ENCODE peak calls at places on chromosomes 16 and 17, in seven cellular contexts. One of them, this sample, is unnamed. For H3K9me3, the result is how much of the 10 kb centered on the place peaks cover.

GRCh38 chr16:90037202-90037765 is 18.0 kb upstream of the DBNDD1 start:
- DNase-seq in mammary epithelial cell: no peak
- DNase-seq in H9: no peak
- DNase-seq in IMR-90: no peak
- DNase-seq in kidney: no peak
- DNase-seq in HCT116: no peak
- DNase-seq in colonic mucosa: no peak
- DNase-seq in this sample: no peak

GRCh38 chr17:50684612-50685333 is 22.9 kb downstream of the ANKRD40 start:
- DNase-seq in H9: no peak
- DNase-seq in colonic mucosa: peak
- DNase-seq in kidney: peak
- DNase-seq in IMR-90: no peak
- DNase-seq in HCT116: no peak
- DNase-seq in mammary epithelial cell: no peak
- DNase-seq in this sample: peak

GRCh38 chr16:53089434-53090270 is 34.9 kb downstream of the CHD9 start:
- DNase-seq in colonic mucosa: no peak
- DNase-seq in mammary epithelial cell: no peak
- DNase-seq in H9: no peak
- DNase-seq in HCT116: no peak
- DNase-seq in kidney: no peak
- DNase-seq in IMR-90: no peak
- DNase-seq in this sample: peak

GRCh38 chr17:18919963-18920362 is 32.0 kb upstream of the SLC5A10 start:
- DNase-seq in kidney: peak
- DNase-seq in HCT116: no peak
- DNase-seq in H9: no peak
- DNase-seq in mammary epithelial cell: no peak
- DNase-seq in colonic mucosa: peak
- DNase-seq in IMR-90: no peak
- DNase-seq in this sample: no peak

GRCh38 chr17:9350083-9350482 is 225.5 kb downstream of the STX8 start:
- DNase-seq in H9: no peak
- DNase-seq in HCT116: peak
- DNase-seq in mammary epithelial cell: peak
- DNase-seq in IMR-90: peak
- DNase-seq in kidney: no peak
- DNase-seq in colonic mucosa: no peak
- DNase-seq in this sample: no peak

GRCh38 chr16:84699712-84700517 is at the start of gene USP10:
- DNase-seq in HCT116: peak
- DNase-seq in H9: peak
- DNase-seq in IMR-90: peak
- DNase-seq in kidney: peak
- DNase-seq in mammary epithelial cell: peak
- DNase-seq in colonic mucosa: peak
- DNase-seq in this sample: peak

GRCh38 chr16:48441106-48441505 is 55.9 kb upstream of the SIAH1 start:
- DNase-seq in mammary epithelial cell: no peak
- DNase-seq in kidney: no peak
- DNase-seq in H9: no peak
- DNase-seq in HCT116: no peak
- DNase-seq in IMR-90: no peak
- DNase-seq in colonic mucosa: no peak
- DNase-seq in this sample: no peak

GRCh38 chr16:67662653-67663010 is 1.9 kb downstream of the PARD6A start:
- DNase-seq in kidney: no peak
- DNase-seq in IMR-90: no peak
- DNase-seq in H9: no peak
- DNase-seq in colonic mucosa: no peak
- DNase-seq in HCT116: no peak
- DNase-seq in mammary epithelial cell: no peak
- DNase-seq in this sample: no peak

GRCh38 chr17:40686192-40686591 is 17.4 kb downstream of the KRT24 start:
- DNase-seq in mammary epithelial cell: no peak
- DNase-seq in kidney: no peak
- DNase-seq in IMR-90: no peak
- DNase-seq in HCT116: no peak
- DNase-seq in H9: no peak
- DNase-seq in colonic mucosa: no peak
- DNase-seq in this sample: no peak

GRCh38 chr16:69330286-69331109 is at the start of gene PDF:
- DNase-seq in HCT116: peak
- DNase-seq in kidney: peak
- DNase-seq in IMR-90: peak
- DNase-seq in H9: peak
- DNase-seq in colonic mucosa: peak
- DNase-seq in mammary epithelial cell: peak
- DNase-seq in this sample: peak

GRCh38 chr16:4376126-4376819 is 4.6 kb downstream of the VASN start:
- DNase-seq in colonic mucosa: peak
- DNase-seq in mammary epithelial cell: no peak
- DNase-seq in H9: no peak
- DNase-seq in IMR-90: peak
- DNase-seq in HCT116: no peak
- DNase-seq in kidney: peak
- DNase-seq in this sample: peak

GRCh38 chr16:69396187-69397061 is 10.6 kb upstream of the TERF2 start:
- DNase-seq in H9: peak
- DNase-seq in mammary epithelial cell: peak
- DNase-seq in HCT116: peak
- DNase-seq in kidney: no peak
- DNase-seq in colonic mucosa: peak
- DNase-seq in IMR-90: peak
- DNase-seq in this sample: peak

GRCh38 chr17:7191571-7192270 is 12.6 kb upstream of the ASGR1 start:
- DNase-seq in HCT116: no peak
- DNase-seq in IMR-90: peak
- DNase-seq in H9: peak
- DNase-seq in mammary epithelial cell: no peak
- DNase-seq in kidney: no peak
- DNase-seq in colonic mucosa: peak
- DNase-seq in this sample: peak

GRCh38 chr17:33674685-33675084 is 381.6 kb upstream of the ASIC2 start:
- DNase-seq in mammary epithelial cell: peak
- DNase-seq in H9: peak
- DNase-seq in colonic mucosa: peak
- DNase-seq in HCT116: peak
- DNase-seq in IMR-90: peak
- DNase-seq in kidney: no peak
- DNase-seq in this sample: peak

GRCh38 chr17:33377837-33378236 is 84.7 kb upstream of the ASIC2 start:
- DNase-seq in mammary epithelial cell: no peak
- DNase-seq in HCT116: no peak
- DNase-seq in H9: no peak
- DNase-seq in kidney: no peak
- DNase-seq in colonic mucosa: no peak
- DNase-seq in IMR-90: no peak
- DNase-seq in this sample: no peak

GRCh38 chr16:27762441-27762840 is 212.5 kb downstream of the KATNIP start:
- DNase-seq in HCT116: peak
- DNase-seq in H9: no peak
- DNase-seq in IMR-90: peak
- DNase-seq in kidney: no peak
- DNase-seq in colonic mucosa: no peak
- DNase-seq in mammary epithelial cell: no peak
- DNase-seq in this sample: no peak

GRCh38 chr17:82085031-82085861 is 12.8 kb downstream of the FASN start:
- DNase-seq in HCT116: no peak
- DNase-seq in colonic mucosa: no peak
- DNase-seq in mammary epithelial cell: no peak
- DNase-seq in H9: no peak
- DNase-seq in kidney: no peak
- DNase-seq in IMR-90: no peak
- DNase-seq in this sample: no peak

GRCh38 chr17:18129041-18129502 is 20.5 kb downstream of the MYO15A start:
- DNase-seq in HCT116: no peak
- DNase-seq in mammary epithelial cell: peak
- DNase-seq in colonic mucosa: peak
- DNase-seq in IMR-90: peak
- DNase-seq in H9: no peak
- DNase-seq in kidney: no peak
- DNase-seq in this sample: no peak

GRCh38 chr17:1673041-1673790 is 11.5 kb downstream of the PRPF8 start:
- DNase-seq in H9: no peak
- DNase-seq in HCT116: no peak
- DNase-seq in IMR-90: no peak
- DNase-seq in kidney: peak
- DNase-seq in colonic mucosa: no peak
- DNase-seq in mammary epithelial cell: no peak
- DNase-seq in this sample: no peak

GRCh38 chr17:28946239-28946638 is 5.1 kb downstream of the PHF12 start:
- DNase-seq in IMR-90: peak
- DNase-seq in kidney: no peak
- DNase-seq in colonic mucosa: no peak
- DNase-seq in mammary epithelial cell: peak
- DNase-seq in HCT116: no peak
- DNase-seq in H9: no peak
- DNase-seq in this sample: no peak

GRCh38 chr16:74092336-74092735 is 204.3 kb upstream of the PSMD7 start:
- DNase-seq in IMR-90: no peak
- DNase-seq in colonic mucosa: no peak
- DNase-seq in kidney: no peak
- DNase-seq in H9: no peak
- DNase-seq in mammary epithelial cell: no peak
- DNase-seq in HCT116: no peak
- DNase-seq in this sample: peak

DNA sequence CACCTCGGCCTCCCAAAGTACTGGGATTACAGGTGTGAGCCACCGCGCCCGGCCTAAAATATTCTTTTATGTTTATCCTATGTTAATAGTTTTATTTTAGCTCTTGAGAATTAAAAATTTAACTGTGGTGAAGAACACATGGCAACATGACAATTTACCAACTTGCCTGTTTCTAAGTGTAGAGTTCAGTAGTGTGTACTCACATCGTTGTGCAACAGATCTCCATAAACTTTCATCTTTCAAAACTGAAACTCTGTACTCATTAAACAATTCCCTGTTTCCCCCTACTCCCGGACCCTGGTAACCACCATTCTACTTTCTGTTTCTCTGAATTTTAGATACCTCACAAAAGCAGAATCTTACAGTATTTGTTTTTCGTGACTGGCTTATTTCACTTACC is 17.2 kb downstream of the IST1 start:
- DNase-seq in kidney: no peak
- DNase-seq in HCT116: no peak
- DNase-seq in mammary epithelial cell: no peak
- DNase-seq in H9: no peak
- DNase-seq in colonic mucosa: no peak
- DNase-seq in IMR-90: no peak
- DNase-seq in this sample: no peak
- H3K9me3 ChIP-seq in kidney: under half
- H3K9me3 ChIP-seq in HCT116: under half
- H3K9me3 ChIP-seq in mammary epithelial cell: under half
- H3K9me3 ChIP-seq in H9: under half
- H3K9me3 ChIP-seq in colonic mucosa: under half
- H3K9me3 ChIP-seq in IMR-90: under half
- H3K9me3 ChIP-seq in this sample: under half

GRCh38 chr16:9125658-9126492 is 34.4 kb downstream of the HAPSTR1 start:
- DNase-seq in HCT116: no peak
- DNase-seq in mammary epithelial cell: no peak
- DNase-seq in H9: no peak
- DNase-seq in kidney: no peak
- DNase-seq in colonic mucosa: no peak
- DNase-seq in IMR-90: no peak
- DNase-seq in this sample: no peak

GRCh38 chr16:9126609-9127008 is 35.2 kb downstream of the HAPSTR1 start:
- DNase-seq in IMR-90: no peak
- DNase-seq in kidney: no peak
- DNase-seq in colonic mucosa: no peak
- DNase-seq in HCT116: no peak
- DNase-seq in mammary epithelial cell: no peak
- DNase-seq in H9: no peak
- DNase-seq in this sample: no peak

GRCh38 chr16:9124444-9124843 is 33.0 kb downstream of the HAPSTR1 start:
- DNase-seq in HCT116: no peak
- DNase-seq in kidney: no peak
- DNase-seq in mammary epithelial cell: no peak
- DNase-seq in H9: no peak
- DNase-seq in IMR-90: no peak
- DNase-seq in colonic mucosa: no peak
- DNase-seq in this sample: no peak

GRCh38 chr16:9124908-9125584 is 33.6 kb downstream of the HAPSTR1 start:
- DNase-seq in HCT116: no peak
- DNase-seq in IMR-90: no peak
- DNase-seq in kidney: no peak
- DNase-seq in H9: peak
- DNase-seq in colonic mucosa: no peak
- DNase-seq in mammary epithelial cell: no peak
- DNase-seq in this sample: no peak

GRCh38 chr16:9128346-9129342 is 37.2 kb downstream of the HAPSTR1 start:
- DNase-seq in IMR-90: no peak
- DNase-seq in H9: no peak
- DNase-seq in mammary epithelial cell: no peak
- DNase-seq in HCT116: no peak
- DNase-seq in colonic mucosa: no peak
- DNase-seq in kidney: no peak
- DNase-seq in this sample: no peak
- H3K9ac ChIP-seq in IMR-90: no peak
- H3K9ac ChIP-seq in H9: no peak
- H3K9ac ChIP-seq in mammary epithelial cell: no peak
- H3K9ac ChIP-seq in HCT116: peak
- H3K9ac ChIP-seq in colonic mucosa: no peak
- H3K9ac ChIP-seq in kidney: peak
- H3K9ac ChIP-seq in this sample: no peak

GRCh38 chr17:4869599-4869998 is 29.7 kb upstream of the C17orf107 start:
- DNase-seq in IMR-90: no peak
- DNase-seq in HCT116: no peak
- DNase-seq in colonic mucosa: no peak
- DNase-seq in mammary epithelial cell: no peak
- DNase-seq in kidney: no peak
- DNase-seq in H9: no peak
- DNase-seq in this sample: no peak

GRCh38 chr17:4877089-4877488 is 22.2 kb upstream of the C17orf107 start:
- DNase-seq in kidney: no peak
- DNase-seq in IMR-90: no peak
- DNase-seq in colonic mucosa: no peak
- DNase-seq in HCT116: no peak
- DNase-seq in H9: no peak
- DNase-seq in mammary epithelial cell: no peak
- DNase-seq in this sample: no peak

GRCh38 chr17:4870850-4871249 is 28.5 kb upstream of the C17orf107 start:
- DNase-seq in IMR-90: no peak
- DNase-seq in H9: no peak
- DNase-seq in mammary epithelial cell: no peak
- DNase-seq in HCT116: no peak
- DNase-seq in kidney: no peak
- DNase-seq in colonic mucosa: no peak
- DNase-seq in this sample: no peak

GRCh38 chr17:4872786-4873185 is 26.6 kb upstream of the C17orf107 start:
- DNase-seq in IMR-90: no peak
- DNase-seq in kidney: no peak
- DNase-seq in H9: no peak
- DNase-seq in HCT116: no peak
- DNase-seq in mammary epithelial cell: no peak
- DNase-seq in colonic mucosa: no peak
- DNase-seq in this sample: no peak
- H3K27ac ChIP-seq in IMR-90: no peak
- H3K27ac ChIP-seq in kidney: no peak
- H3K27ac ChIP-seq in H9: no peak
- H3K27ac ChIP-seq in HCT116: no peak
- H3K27ac ChIP-seq in mammary epithelial cell: no peak
- H3K27ac ChIP-seq in colonic mucosa: no peak
- H3K27ac ChIP-seq in this sample: no peak

GRCh38 chr16:31764103-31764502 is 109.5 kb upstream of the ZNF267 start:
- DNase-seq in IMR-90: no peak
- DNase-seq in HCT116: no peak
- DNase-seq in mammary epithelial cell: no peak
- DNase-seq in H9: no peak
- DNase-seq in colonic mucosa: no peak
- DNase-seq in kidney: no peak
- DNase-seq in this sample: no peak

GRCh38 chr16:31767267-31767666 is 106.3 kb upstream of the ZNF267 start:
- DNase-seq in H9: no peak
- DNase-seq in mammary epithelial cell: no peak
- DNase-seq in kidney: no peak
- DNase-seq in IMR-90: no peak
- DNase-seq in HCT116: no peak
- DNase-seq in colonic mucosa: no peak
- DNase-seq in this sample: no peak
- H3K9me3 ChIP-seq in H9: half or more
- H3K9me3 ChIP-seq in mammary epithelial cell: under half
- H3K9me3 ChIP-seq in kidney: half or more
- H3K9me3 ChIP-seq in IMR-90: half or more
- H3K9me3 ChIP-seq in HCT116: under half
- H3K9me3 ChIP-seq in colonic mucosa: under half
- H3K9me3 ChIP-seq in this sample: under half

This sample was measured in neural progenitor cell.